ENCODE peak calls at places on chromosomes 7 and 10, in four cellular contexts. One of them, this sample, is unnamed.

GRCh38 chr10:100184426-100185219 is 1.2 kb downstream of the ERLIN1 start:
- DNase-seq in mammary epithelial cell: peak; percentile 8
- DNase-seq in BJ: no peak
- DNase-seq in cardiac muscle cell: peak; percentile 14
- DNase-seq in this sample: peak; percentile 28

GRCh38 chr10:116785867-116786266 is 43.5 kb upstream of the HSPA12A start:
- DNase-seq in mammary epithelial cell: no peak
- DNase-seq in BJ: no peak
- DNase-seq in cardiac muscle cell: no peak
- DNase-seq in this sample: no peak

GRCh38 chr7:30700941-30701340 is 18.7 kb upstream of the CRHR2 start:
- DNase-seq in mammary epithelial cell: no peak
- DNase-seq in BJ: no peak
- DNase-seq in cardiac muscle cell: no peak
- DNase-seq in this sample: no peak

GRCh38 chr10:5641501-5641900 is 24.9 kb downstream of the ASB13 start:
- DNase-seq in mammary epithelial cell: no peak
- DNase-seq in BJ: no peak
- DNase-seq in cardiac muscle cell: no peak
- DNase-seq in this sample: no peak

GRCh38 chr10:124279882-124280281 is 138.8 kb downstream of the OAT start:
- DNase-seq in mammary epithelial cell: no peak
- DNase-seq in BJ: no peak
- DNase-seq in cardiac muscle cell: no peak
- DNase-seq in this sample: no peak

GRCh38 chr10:51770719-51771118 is 71.3 kb upstream of the CSTF2T start:
- DNase-seq in mammary epithelial cell: no peak
- DNase-seq in BJ: no peak
- DNase-seq in cardiac muscle cell: no peak
- DNase-seq in this sample: peak; percentile 81

GRCh38 chr10:5292196-5292735 is 72.5 kb upstream of the UCN3 start:
- DNase-seq in mammary epithelial cell: no peak
- DNase-seq in BJ: no peak
- DNase-seq in cardiac muscle cell: no peak
- DNase-seq in this sample: peak; percentile 35

GRCh38 chr7:24709051-24709450 is 48.2 kb downstream of the GSDME start:
- DNase-seq in mammary epithelial cell: no peak
- DNase-seq in BJ: no peak
- DNase-seq in cardiac muscle cell: no peak
- DNase-seq in this sample: no peak

GRCh38 chr10:35150335-35150734 is 23.7 kb downstream of the CREM start:
- DNase-seq in mammary epithelial cell: no peak
- DNase-seq in BJ: no peak
- DNase-seq in cardiac muscle cell: no peak
- DNase-seq in this sample: no peak

GRCh38 chr10:125982256-125982948 is 86.0 kb downstream of the FANK1 start:
- DNase-seq in mammary epithelial cell: peak; percentile 52
- DNase-seq in BJ: peak; percentile 15
- DNase-seq in cardiac muscle cell: peak; percentile 73
- DNase-seq in this sample: peak; percentile 67

GRCh38 chr10:132690821-132691610 is 94.9 kb downstream of the NKX6-2 start:
- DNase-seq in mammary epithelial cell: no peak
- DNase-seq in BJ: no peak
- DNase-seq in cardiac muscle cell: no peak
- DNase-seq in this sample: no peak

GRCh38 chr7:45710271-45711160 is 136.3 kb downstream of the ADCY1 start:
- DNase-seq in mammary epithelial cell: no peak
- DNase-seq in BJ: no peak
- DNase-seq in cardiac muscle cell: no peak
- DNase-seq in this sample: no peak

GRCh38 chr7:51261117-51261835 is 55.3 kb downstream of the COBL start:
- DNase-seq in mammary epithelial cell: no peak
- DNase-seq in BJ: no peak
- DNase-seq in cardiac muscle cell: no peak
- DNase-seq in this sample: no peak

GRCh38 chr10:75418712-75419111 is 12.7 kb upstream of the LRMDA start:
- DNase-seq in mammary epithelial cell: no peak
- DNase-seq in BJ: no peak
- DNase-seq in cardiac muscle cell: no peak
- DNase-seq in this sample: no peak

GRCh38 chr7:5472432-5473315 is 49.0 kb upstream of the TNRC18 start:
- DNase-seq in mammary epithelial cell: no peak
- DNase-seq in BJ: no peak
- DNase-seq in cardiac muscle cell: no peak
- DNase-seq in this sample: no peak

GRCh38 chr7:50275430-50275829 is 29.1 kb upstream of the IKZF1 start:
- DNase-seq in mammary epithelial cell: no peak
- DNase-seq in BJ: no peak
- DNase-seq in cardiac muscle cell: no peak
- DNase-seq in this sample: no peak

GRCh38 chr7:45295222-45295621 is 137.6 kb downstream of the RAMP3 start:
- DNase-seq in mammary epithelial cell: no peak
- DNase-seq in BJ: no peak
- DNase-seq in cardiac muscle cell: no peak
- DNase-seq in this sample: no peak

GRCh38 chr10:124299726-124300125 is 119.0 kb downstream of the OAT start:
- DNase-seq in mammary epithelial cell: peak; percentile 25
- DNase-seq in BJ: no peak
- DNase-seq in cardiac muscle cell: no peak
- DNase-seq in this sample: no peak

GRCh38 chr7:99733448-99733847 is 1.5 kb downstream of the CYP3A7 start:
- DNase-seq in mammary epithelial cell: no peak
- DNase-seq in BJ: no peak
- DNase-seq in cardiac muscle cell: no peak
- DNase-seq in this sample: no peak

GRCh38 chr10:104109908-104110662 is 11.9 kb upstream of the SFR1 start:
- DNase-seq in mammary epithelial cell: peak; percentile 94
- DNase-seq in BJ: peak; percentile 52
- DNase-seq in cardiac muscle cell: no peak
- DNase-seq in this sample: peak; percentile 99

GRCh38 chr7:92835851-92836488 is 403 bp downstream of the CDK6 start:
- DNase-seq in mammary epithelial cell: no peak
- DNase-seq in BJ: no peak
- DNase-seq in cardiac muscle cell: no peak
- DNase-seq in this sample: no peak

GRCh38 chr10:103854687-103855423 is 521 bp downstream of the SH3PXD2A start:
- DNase-seq in mammary epithelial cell: no peak
- DNase-seq in BJ: no peak
- DNase-seq in cardiac muscle cell: peak; percentile 70
- DNase-seq in this sample: no peak

GRCh38 chr7:47454961-47455871 is 126.7 kb downstream of the TNS3 start:
- DNase-seq in mammary epithelial cell: no peak
- DNase-seq in BJ: no peak
- DNase-seq in cardiac muscle cell: no peak
- DNase-seq in this sample: no peak

GRCh38 chr10:27153855-27154198 is 357 bp downstream of the YME1L1 start:
- DNase-seq in mammary epithelial cell: no peak
- DNase-seq in BJ: no peak
- DNase-seq in cardiac muscle cell: peak; percentile 34
- DNase-seq in this sample: peak; percentile 27

GRCh38 chr10:21705828-21706176 is 171.8 kb downstream of the MLLT10 start:
- DNase-seq in mammary epithelial cell: no peak
- DNase-seq in BJ: no peak
- DNase-seq in cardiac muscle cell: no peak
- DNase-seq in this sample: no peak

GRCh38 chr10:10777723-10778122 is 239.9 kb upstream of the CELF2 start:
- DNase-seq in mammary epithelial cell: no peak
- DNase-seq in BJ: no peak
- DNase-seq in cardiac muscle cell: no peak
- DNase-seq in this sample: no peak

GRCh38 chr10:124251317-124251716 is 157.9 kb upstream of the CHST15 start:
- DNase-seq in mammary epithelial cell: no peak
- DNase-seq in BJ: no peak
- DNase-seq in cardiac muscle cell: no peak
- DNase-seq in this sample: no peak

GRCh38 chr10:83212632-83213349 is 926.5 kb upstream of the GHITM start:
- DNase-seq in mammary epithelial cell: peak; percentile 87
- DNase-seq in BJ: peak; percentile 66
- DNase-seq in cardiac muscle cell: no peak
- DNase-seq in this sample: peak; percentile 20

GRCh38 chr10:120583424-120584108 is 126.5 kb downstream of the PLPP4 start:
- DNase-seq in mammary epithelial cell: no peak
- DNase-seq in BJ: no peak
- DNase-seq in cardiac muscle cell: no peak
- DNase-seq in this sample: no peak

GRCh38 chr10:71216751-71217265 is 4.4 kb downstream of the UNC5B start:
- DNase-seq in mammary epithelial cell: peak; percentile 20
- DNase-seq in BJ: no peak
- DNase-seq in cardiac muscle cell: no peak
- DNase-seq in this sample: no peak

GRCh38 chr10:60130130-60130579 is 223.8 kb upstream of the CCDC6 start:
- DNase-seq in mammary epithelial cell: no peak
- DNase-seq in BJ: no peak
- DNase-seq in cardiac muscle cell: no peak
- DNase-seq in this sample: no peak

GRCh38 chr7:30422922-30423321 is 55.7 kb downstream of the NOD1 start:
- DNase-seq in mammary epithelial cell: no peak
- DNase-seq in BJ: no peak
- DNase-seq in cardiac muscle cell: no peak
- DNase-seq in this sample: peak; percentile 50

GRCh38 chr7:82362129-82362528 is 81.4 kb downstream of the CACNA2D1 start:
- DNase-seq in mammary epithelial cell: peak; percentile 38
- DNase-seq in BJ: peak; percentile 17
- DNase-seq in cardiac muscle cell: no peak
- DNase-seq in this sample: peak; percentile 5

GRCh38 chr10:5961405-5962100 is 15.8 kb downstream of the IL15RA start:
- DNase-seq in mammary epithelial cell: no peak
- DNase-seq in BJ: no peak
- DNase-seq in cardiac muscle cell: no peak
- DNase-seq in this sample: no peak

GRCh38 chr7:16708496-16708895 is 45.1 kb upstream of the TSPAN13 start:
- DNase-seq in mammary epithelial cell: no peak
- DNase-seq in BJ: no peak
- DNase-seq in cardiac muscle cell: no peak
- DNase-seq in this sample: no peak

GRCh38 chr7:20596653-20597052 is 18.8 kb upstream of the ABCB5 start:
- DNase-seq in mammary epithelial cell: peak; percentile 89
- DNase-seq in BJ: peak; percentile 18
- DNase-seq in cardiac muscle cell: no peak
- DNase-seq in this sample: peak; percentile 95

GRCh38 chr7:136685506-136685905 is 182.9 kb upstream of the CHRM2 start:
- DNase-seq in mammary epithelial cell: no peak
- DNase-seq in BJ: no peak
- DNase-seq in cardiac muscle cell: no peak
- DNase-seq in this sample: no peak

GRCh38 chr7:155343150-155343549 is 45.5 kb downstream of the INSIG1 start:
- DNase-seq in mammary epithelial cell: no peak
- DNase-seq in BJ: no peak
- DNase-seq in cardiac muscle cell: no peak
- DNase-seq in this sample: no peak

DNA sequence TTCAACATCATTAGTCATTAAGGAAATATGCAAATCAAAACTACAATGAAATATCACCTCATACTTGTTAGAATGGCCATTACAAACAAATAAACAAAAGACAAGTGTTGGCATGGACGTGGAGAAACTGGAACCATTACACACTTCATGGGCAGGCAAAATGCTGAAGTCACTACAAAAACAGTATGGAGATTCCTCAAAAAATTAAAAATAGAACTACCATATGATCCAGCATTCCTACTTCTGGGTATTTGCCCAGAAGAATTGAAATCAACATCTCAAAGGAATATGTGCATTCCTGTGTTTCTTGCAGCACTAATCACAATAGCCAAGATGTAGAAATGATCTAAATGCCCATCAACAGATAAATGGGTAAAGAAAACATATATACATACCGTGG is 83.6 kb downstream of the NRCAM start:
- DNase-seq in mammary epithelial cell: no peak
- DNase-seq in BJ: no peak
- DNase-seq in cardiac muscle cell: no peak
- DNase-seq in this sample: peak; percentile 14
- H3K4me3 ChIP-seq in mammary epithelial cell: no peak overlapping the region
- H3K4me3 ChIP-seq in BJ: no peak overlapping the region
- H3K4me3 ChIP-seq in cardiac muscle cell: no peak overlapping the region
- H3K4me3 ChIP-seq in this sample: no peak overlapping the region

DNA sequence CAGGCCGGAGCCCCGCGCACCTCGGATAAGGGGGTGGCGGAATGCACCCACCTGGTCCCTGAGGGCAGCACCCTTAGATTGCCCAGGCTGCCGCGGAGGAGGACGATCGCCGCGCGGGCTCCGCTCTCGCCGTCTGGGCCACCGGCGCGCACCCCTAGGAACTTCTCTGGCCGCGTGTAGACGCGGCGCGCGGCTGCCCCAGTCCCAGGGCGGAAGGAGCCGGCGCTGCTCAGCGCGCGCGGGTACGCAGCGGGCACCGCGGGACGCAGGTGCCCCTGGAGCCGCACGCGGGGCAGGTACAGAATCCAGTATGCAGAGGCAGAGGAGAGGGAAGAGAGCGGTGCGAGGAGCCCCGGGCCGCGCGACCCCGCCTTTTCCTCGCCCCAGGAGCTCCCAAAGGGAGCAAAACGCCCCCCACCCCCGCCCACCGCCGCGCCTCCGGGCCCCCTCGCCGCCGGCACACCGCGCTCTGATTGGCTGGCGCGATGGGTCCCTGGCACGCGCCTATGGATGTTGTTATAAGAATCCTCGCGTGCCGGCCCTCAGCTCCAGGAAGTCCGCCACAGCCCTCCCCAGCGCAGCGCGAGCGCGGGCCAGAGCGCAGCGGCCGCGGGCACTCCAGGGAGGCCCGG is at the start of gene PTF1A:
- DNase-seq in mammary epithelial cell: no peak
- DNase-seq in BJ: no peak
- DNase-seq in cardiac muscle cell: no peak
- DNase-seq in this sample: no peak
- H3K27me3 ChIP-seq in mammary epithelial cell: peaks cover 53% of the 10 kb centered on the region
- H3K27me3 ChIP-seq in BJ: peaks cover 34% of the 10 kb centered on the region
- H3K27me3 ChIP-seq in cardiac muscle cell: peaks cover 100% of the 10 kb centered on the region
- H3K27me3 ChIP-seq in this sample: peaks cover 48% of the 10 kb centered on the region

GRCh38 chr7:148815612-148816011 is 68.5 kb downstream of the EZH2 start:
- DNase-seq in mammary epithelial cell: peak; percentile 12
- DNase-seq in BJ: no peak
- DNase-seq in cardiac muscle cell: no peak
- DNase-seq in this sample: peak; percentile 10
- H3K36me3 ChIP-seq in mammary epithelial cell: peaks cover 24% of the 10 kb centered on the region
- H3K36me3 ChIP-seq in BJ: peaks cover 7% of the 10 kb centered on the region
- H3K36me3 ChIP-seq in cardiac muscle cell: peaks cover 45% of the 10 kb centered on the region
- H3K36me3 ChIP-seq in this sample: peaks cover 9% of the 10 kb centered on the region

GRCh38 chr10:86364551-86365345 is 1.8 kb downstream of the GRID1 start:
- DNase-seq in mammary epithelial cell: no peak
- DNase-seq in BJ: no peak
- DNase-seq in cardiac muscle cell: peak; percentile 59
- DNase-seq in this sample: no peak

GRCh38 chr10:86362129-86362527 is 4.5 kb downstream of the GRID1 start:
- DNase-seq in mammary epithelial cell: no peak
- DNase-seq in BJ: no peak
- DNase-seq in cardiac muscle cell: no peak
- DNase-seq in this sample: no peak

GRCh38 chr10:86363833-86364511 is 2.6 kb downstream of the GRID1 start:
- DNase-seq in mammary epithelial cell: peak; percentile 4
- DNase-seq in BJ: no peak
- DNase-seq in cardiac muscle cell: no peak
- DNase-seq in this sample: no peak

GRCh38 chr10:86362566-86363183 is 3.9 kb downstream of the GRID1 start:
- DNase-seq in mammary epithelial cell: no peak
- DNase-seq in BJ: no peak
- DNase-seq in cardiac muscle cell: no peak
- DNase-seq in this sample: no peak

GRCh38 chr10:86363184-86363832 is 3.3 kb downstream of the GRID1 start:
- DNase-seq in mammary epithelial cell: peak; percentile 26
- DNase-seq in BJ: no peak
- DNase-seq in cardiac muscle cell: peak; percentile 84
- DNase-seq in this sample: peak; percentile 26
- H3K4me3 ChIP-seq in mammary epithelial cell: no peak overlapping the region
- H3K4me3 ChIP-seq in BJ: no peak overlapping the region
- H3K4me3 ChIP-seq in cardiac muscle cell: peak overlapping the region; percentile 36
- H3K4me3 ChIP-seq in this sample: peak overlapping the region; percentile 7